ENCODE peak calls at places on chromosome 5, in four cellular contexts. H is tibial artery, O is H9, J is spleen. W is an unnamed sample.

GRCh38 chr5:168327451-168327850 is 36.0 kb downstream of the WWC1 start:
- DNase-seq in O (no peak), J (no peak), H (no peak), W (no peak)

GRCh38 chr5:179244051-179244450 is 101.2 kb downstream of the ADAMTS2 start:
- DNase-seq in O (no peak), H (no peak), J (no peak), W (no peak)

GRCh38 chr5:91179018-91179417 is 204.1 kb downstream of the ARRDC3 start:
- DNase-seq in O (no peak), H (no peak), J (no peak), W (no peak)

GRCh38 chr5:37015795-37016666 is 139.5 kb downstream of the NIPBL start:
- DNase-seq in J (no peak), O (no peak), H (no peak), W (no peak)

GRCh38 chr5:6396836-6397535 is 18.6 kb upstream of the MED10 start:
- DNase-seq in J (no peak), O (no peak), H (no peak), W (no peak)

GRCh38 chr5:89556215-89557009 is 673.4 kb upstream of the MEF2C start:
- DNase-seq in J (no peak), H (no peak), O (no peak), W (no peak)

GRCh38 chr5:20262896-20263295 is 274.9 kb upstream of the CDH18 start:
- DNase-seq in O (no peak), J (no peak), H (no peak), W (no peak)

GRCh38 chr5:32865475-32865874 is 154.4 kb downstream of the NPR3 start:
- DNase-seq in O (no peak), J (no peak), H (no peak), W (no peak)

GRCh38 chr5:51395245-51395644 is 12.0 kb downstream of the ISL1 start:
- DNase-seq in J (no peak), H (no peak), O (peak), W (no peak)

GRCh38 chr5:156918311-156918845 is 44.6 kb downstream of the TIMD4 start:
- DNase-seq in H (no peak), J (no peak), O (no peak), W (no peak)

GRCh38 chr5:88666761-88667186 is 216.2 kb downstream of the MEF2C start:
- DNase-seq in J (no peak), H (no peak), O (peak), W (no peak)

GRCh38 chr5:11658341-11658740 is 245.9 kb downstream of the CTNND2 start:
- DNase-seq in H (no peak), O (no peak), J (no peak), W (no peak)

GRCh38 chr5:178111925-178112324 is 1.4 kb upstream of the N4BP3 start:
- DNase-seq in O (no peak), H (no peak), J (no peak), W (no peak)

GRCh38 chr5:149162401-149163084 is 21.2 kb downstream of the ABLIM3 start:
- DNase-seq in J (no peak), H (no peak), O (no peak), W (no peak)

GRCh38 chr5:102845041-102845440 is 89.9 kb downstream of the PAM start:
- DNase-seq in J (no peak), O (no peak), H (no peak), W (no peak)

GRCh38 chr5:167587768-167588167 is 703.7 kb upstream of the WWC1 start:
- DNase-seq in J (no peak), O (peak), H (no peak), W (no peak)

GRCh38 chr5:172556262-172556661 is 84.8 kb upstream of the NEURL1B start:
- DNase-seq in J (peak), H (no peak), O (no peak), W (no peak)

GRCh38 chr5:172559004-172559932 is 81.8 kb upstream of the NEURL1B start:
- DNase-seq in J (peak), O (no peak), H (peak), W (peak)

GRCh38 chr5:172558076-172558990 is 82.7 kb upstream of the NEURL1B start:
- DNase-seq in J (peak), O (no peak), H (no peak), W (no peak)

GRCh38 chr5:172554562-172554961 is 86.5 kb upstream of the NEURL1B start:
- DNase-seq in H (no peak), O (no peak), J (peak), W (no peak)

DNA sequence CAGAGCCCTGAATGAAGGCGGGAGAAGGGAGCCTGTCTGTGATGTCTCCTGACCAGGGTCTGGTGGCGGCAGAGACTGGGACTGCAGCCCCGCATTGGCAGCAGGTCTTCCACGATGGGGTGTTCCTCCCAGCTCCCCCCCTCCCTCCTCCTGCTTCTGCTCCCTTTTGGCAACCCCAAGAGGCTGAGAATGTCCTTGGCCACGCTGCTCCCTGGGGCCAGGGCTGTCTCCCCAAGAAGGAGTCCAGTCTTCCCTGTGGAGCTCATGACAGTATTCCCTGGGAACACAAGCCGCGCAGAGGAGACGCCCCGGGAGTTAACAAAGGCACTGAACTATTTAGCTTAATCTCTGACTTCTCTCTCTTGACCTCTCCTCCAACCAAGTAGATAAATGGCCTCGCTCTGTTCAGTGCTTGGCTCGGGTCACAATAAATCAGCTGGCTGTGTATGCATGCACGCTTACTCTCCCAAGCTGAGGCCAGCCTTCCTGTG is 84.0 kb upstream of the NEURL1B start:
- DNase-seq in O (no peak), J (peak), H (no peak), W (peak)
- H3K27ac ChIP-seq in O (no peak), J (no peak), H (no peak), W (no peak)

GRCh38 chr5:77218263-77218662 is 7.8 kb downstream of the PDE8B start:
- DNase-seq in J (no peak), H (no peak), O (no peak), W (no peak)
- TF ChIP-seq CTCF in J (no peak), H (no peak), O (peak), W (no peak)

GRCh38 chr5:142816577-142816976 is 46.4 kb downstream of the ARHGAP26 start:
- DNase-seq in H (peak), O (no peak), J (no peak), W (no peak)

GRCh38 chr5:142815469-142815868 is 45.3 kb downstream of the ARHGAP26 start:
- DNase-seq in J (no peak), H (no peak), O (no peak), W (no peak)

GRCh38 chr5:142813208-142813607 is 43.0 kb downstream of the ARHGAP26 start:
- DNase-seq in O (no peak), J (no peak), H (no peak), W (no peak)

GRCh38 chr5:142811840-142812557 is 41.8 kb downstream of the ARHGAP26 start:
- DNase-seq in O (no peak), J (no peak), H (no peak), W (no peak)

DNA sequence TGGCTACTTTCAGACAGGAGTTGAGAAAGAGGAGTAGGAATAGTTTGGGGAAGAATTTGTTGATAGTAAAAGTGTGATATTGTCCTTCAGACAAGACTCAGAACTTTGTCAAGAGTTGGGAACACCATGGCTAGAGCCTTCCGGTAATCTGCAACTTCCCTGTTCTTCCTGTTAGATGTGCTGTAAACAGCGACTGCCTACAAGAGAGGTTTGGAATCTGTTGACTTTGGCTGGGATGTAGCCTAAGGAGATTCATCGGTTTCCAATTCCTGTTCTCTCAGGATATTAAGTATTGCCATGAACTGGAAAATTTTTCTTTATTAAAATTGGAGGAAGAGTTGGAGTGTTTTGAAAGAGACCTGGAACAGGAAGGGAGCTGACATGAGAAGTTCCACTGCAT is 43.9 kb downstream of the ARHGAP26 start:
- DNase-seq in H (peak), J (no peak), O (no peak), W (no peak)
- H3K27ac ChIP-seq in H (peak), J (peak), O (no peak), W (peak)

GRCh38 chr5:131423056-131423455 is 159.2 kb downstream of the CDC42SE2 start:
- DNase-seq in O (no peak), H (no peak), J (no peak), W (no peak)
- TF ChIP-seq CTCF in O (peak), H (peak), J (peak), W (peak)

GRCh38 chr5:111902436-111902835 is 145.4 kb upstream of the NREP start:
- DNase-seq in J (no peak), H (no peak), O (no peak), W (no peak)

DNA sequence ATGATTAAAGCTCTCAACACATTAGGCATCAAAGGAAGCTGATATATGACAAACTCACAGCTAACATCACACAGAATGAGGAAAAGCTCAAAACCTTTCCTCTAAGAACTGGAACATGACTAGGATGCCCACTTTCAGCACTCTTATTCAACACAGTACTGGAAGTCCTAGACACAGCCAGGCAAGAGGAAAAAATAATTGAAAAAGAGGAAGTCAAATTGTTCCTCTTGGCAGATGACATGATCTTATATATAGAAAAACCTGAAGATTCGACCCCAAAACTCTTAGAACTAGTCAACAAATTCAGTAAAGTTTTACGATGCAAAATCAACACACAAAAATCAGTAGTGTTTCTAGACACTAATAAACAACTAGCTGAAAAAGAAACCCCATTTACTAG is 144.3 kb upstream of the NREP start:
- DNase-seq in O (no peak), H (no peak), J (no peak), W (no peak)
- H3K27ac ChIP-seq in O (no peak), H (no peak), J (no peak), W (no peak)

GRCh38 chr5:126104951-126105350 is 318.3 kb upstream of the GRAMD2B start:
- DNase-seq in J (no peak), H (no peak), O (no peak), W (no peak)
- TF ChIP-seq CTCF in J (no peak), H (no peak), O (no peak), W (no peak)

W was measured in kidney.